ENCODE peak calls at places on chromosome 16, in five cellular contexts. One of them, this sample, is unnamed.

GRCh38 chr16:28218109-28218508 is 6.3 kb upstream of the XPO6 start:
- DNase-seq in CD8-positive, alpha-beta memory T cell: peak
- DNase-seq in AG08395: peak
- DNase-seq in right lobe of liver: no peak
- DNase-seq in GM18507: no peak
- DNase-seq in this sample: peak

GRCh38 chr16:12658506-12658905 is 145.2 kb downstream of the CPPED1 start:
- DNase-seq in CD8-positive, alpha-beta memory T cell: no peak
- DNase-seq in right lobe of liver: no peak
- DNase-seq in GM18507: no peak
- DNase-seq in AG08395: no peak
- DNase-seq in this sample: no peak

GRCh38 chr16:138049-138417 is 440 bp downstream of the NPRL3 start:
- DNase-seq in CD8-positive, alpha-beta memory T cell: peak
- DNase-seq in right lobe of liver: no peak
- DNase-seq in AG08395: peak
- DNase-seq in GM18507: no peak
- DNase-seq in this sample: peak

GRCh38 chr16:878071-878784 is 77.7 kb upstream of the GNG13 start:
- DNase-seq in GM18507: no peak
- DNase-seq in CD8-positive, alpha-beta memory T cell: no peak
- DNase-seq in right lobe of liver: no peak
- DNase-seq in AG08395: no peak
- DNase-seq in this sample: peak

GRCh38 chr16:54655171-54655590 is 275.5 kb upstream of the IRX5 start:
- DNase-seq in GM18507: no peak
- DNase-seq in right lobe of liver: no peak
- DNase-seq in AG08395: no peak
- DNase-seq in CD8-positive, alpha-beta memory T cell: no peak
- DNase-seq in this sample: peak

GRCh38 chr16:51651061-51651466 is 500.0 kb upstream of the SALL1 start:
- DNase-seq in CD8-positive, alpha-beta memory T cell: no peak
- DNase-seq in AG08395: no peak
- DNase-seq in right lobe of liver: no peak
- DNase-seq in GM18507: no peak
- DNase-seq in this sample: no peak

GRCh38 chr16:75745242-75745641 is 19.0 kb upstream of the CPHXL start:
- DNase-seq in CD8-positive, alpha-beta memory T cell: no peak
- DNase-seq in GM18507: no peak
- DNase-seq in AG08395: no peak
- DNase-seq in right lobe of liver: no peak
- DNase-seq in this sample: no peak

GRCh38 chr16:23944381-23944780 is 108.6 kb downstream of the PRKCB start:
- DNase-seq in right lobe of liver: no peak
- DNase-seq in AG08395: no peak
- DNase-seq in CD8-positive, alpha-beta memory T cell: no peak
- DNase-seq in GM18507: no peak
- DNase-seq in this sample: no peak

This sample was measured in osteoblast.